ENCODE peak calls at places on chromosomes 5 and 9, in four cellular contexts. Z is activated T-helper 17 cell treated with anti-CD3 and anti-CD28 coated beads, Interleukin-2, amount 50 U/mL, for 72 hours; O is right cardiac atrium; W is heart right ventricle. J is an unnamed sample.

GRCh38 chr9:128201441-128202369 is 1.5 kb upstream of the DNM1 start:
- ATAC-seq in Z (peak), O (no peak), W (no peak), J (no peak)

GRCh38 chr5:135134686-135135381 is 100.8 kb upstream of the PITX1 start:
- ATAC-seq in Z (no peak), O (no peak), W (no peak), J (no peak)

GRCh38 chr5:50853151-50853550 is 186.7 kb downstream of the PARP8 start:
- ATAC-seq in Z (peak), O (peak), W (peak), J (no peak)

GRCh38 chr9:124011460-124012301 is at the start of gene LHX2:
- ATAC-seq in Z (peak), O (peak), W (peak), J (peak)

GRCh38 chr5:126658526-126658925 is 57.8 kb downstream of the PHAX start:
- ATAC-seq in Z (no peak), O (no peak), W (no peak), J (no peak)

GRCh38 chr9:75612754-75613153 is 277.7 kb upstream of the PCSK5 start:
- ATAC-seq in Z (no peak), O (no peak), W (no peak), J (no peak)

GRCh38 chr5:2149196-2149541 is 266.4 kb upstream of the IRX4 start:
- ATAC-seq in Z (peak), O (no peak), W (no peak), J (peak)

GRCh38 chr5:166562246-166562645 is 1729.2 kb upstream of the WWC1 start:
- ATAC-seq in Z (no peak), O (peak), W (no peak), J (no peak)

GRCh38 chr5:108278285-108279240 is 103.3 kb downstream of the FBXL17 start:
- ATAC-seq in Z (no peak), O (no peak), W (peak), J (no peak)

GRCh38 chr9:93302586-93303257 is 118.8 kb downstream of the WNK2 start:
- ATAC-seq in Z (peak), O (peak), W (no peak), J (peak)

GRCh38 chr5:39541920-39542319 is 117.1 kb upstream of the DAB2 start:
- ATAC-seq in Z (no peak), O (no peak), W (no peak), J (peak)

GRCh38 chr9:4640027-4640426 is 22.1 kb upstream of the PLPP6 start:
- ATAC-seq in Z (no peak), O (no peak), W (peak), J (peak)

GRCh38 chr9:2725929-2726328 is 8.6 kb downstream of the KCNV2 start:
- ATAC-seq in Z (no peak), O (no peak), W (peak), J (no peak)

GRCh38 chr9:14309403-14309802 is 4.5 kb downstream of the NFIB start:
- ATAC-seq in Z (peak), O (peak), W (peak), J (peak)

GRCh38 chr9:128020692-128021091 is 39.9 kb upstream of the EEIG1 start:
- ATAC-seq in Z (no peak), O (no peak), W (no peak), J (no peak)

GRCh38 chr5:54310433-54311177 is at the start of gene ARL15:
- ATAC-seq in Z (peak), O (peak), W (peak), J (peak)

GRCh38 chr9:33125441-33125840 is 41.7 kb downstream of the B4GALT1 start:
- ATAC-seq in Z (no peak), O (no peak), W (no peak), J (no peak)

GRCh38 chr9:111957856-111958631 is 61.4 kb downstream of the UGCG start:
- ATAC-seq in Z (peak), O (peak), W (peak), J (peak)

GRCh38 chr5:156201793-156202388 is 125.1 kb upstream of the SGCD start:
- ATAC-seq in Z (no peak), O (peak), W (peak), J (no peak)

GRCh38 chr9:3906437-3907213 is 380.8 kb upstream of the RFX3 start:
- ATAC-seq in Z (no peak), O (peak), W (peak), J (peak)

GRCh38 chr9:130837002-130837511 is 2.0 kb downstream of the ABL1 start:
- ATAC-seq in Z (no peak), O (no peak), W (no peak), J (peak)

GRCh38 chr9:5543875-5544702 is 33.8 kb downstream of the PDCD1LG2 start:
- ATAC-seq in Z (peak), O (no peak), W (no peak), J (no peak)